ENCODE peak calls at places on chromosomes 7 and 10, in six cellular contexts. R is RWPE2, S is cardiac muscle cell, L is foreskin fibroblast, P is heart right ventricle, K is astrocyte of the cerebellum. B is an unnamed sample.

GRCh38 chr7:42831051-42831952 is 80.6 kb downstream of the C7orf25 start:
- DNase-seq in L (peak), R (no peak), P (peak), K (peak), S (peak), B (no peak)

GRCh38 chr10:132740542-132741066 is 45.3 kb downstream of the NKX6-2 start:
- DNase-seq in P (no peak), L (no peak), S (no peak), K (no peak), R (no peak), B (no peak)

GRCh38 chr7:28517606-28518005 is 105.3 kb downstream of the CREB5 start:
- DNase-seq in S (no peak), R (no peak), P (no peak), L (no peak), K (no peak), B (no peak)

GRCh38 chr7:45975367-45975766 is 54.3 kb upstream of the IGFBP3 start:
- DNase-seq in L (peak), R (no peak), K (no peak), P (no peak), S (no peak), B (no peak)

GRCh38 chr7:101950450-101951119 is 133.2 kb downstream of the CUX1 start:
- DNase-seq in S (peak), P (no peak), K (peak), R (no peak), L (peak), B (no peak)

GRCh38 chr10:126663880-126664279 is 6.6 kb downstream of the C10orf90 start:
- DNase-seq in P (peak), R (no peak), S (peak), L (peak), K (peak), B (no peak)

GRCh38 chr7:155844019-155844453 is 31.8 kb upstream of the SHH start:
- DNase-seq in S (peak), P (no peak), K (no peak), R (peak), L (no peak), B (no peak)

GRCh38 chr7:5699951-5700384 is 81.5 kb downstream of the RNF216 start:
- DNase-seq in R (no peak), S (no peak), K (no peak), L (no peak), P (no peak), B (no peak)

GRCh38 chr7:133641436-133641835 is 388.6 kb downstream of the EXOC4 start:
- DNase-seq in L (no peak), P (no peak), S (no peak), K (no peak), R (no peak), B (no peak)

GRCh38 chr10:120948889-120949382 is 97.8 kb downstream of the WDR11 start:
- DNase-seq in R (no peak), L (peak), K (peak), S (peak), P (peak), B (no peak)

DNA sequence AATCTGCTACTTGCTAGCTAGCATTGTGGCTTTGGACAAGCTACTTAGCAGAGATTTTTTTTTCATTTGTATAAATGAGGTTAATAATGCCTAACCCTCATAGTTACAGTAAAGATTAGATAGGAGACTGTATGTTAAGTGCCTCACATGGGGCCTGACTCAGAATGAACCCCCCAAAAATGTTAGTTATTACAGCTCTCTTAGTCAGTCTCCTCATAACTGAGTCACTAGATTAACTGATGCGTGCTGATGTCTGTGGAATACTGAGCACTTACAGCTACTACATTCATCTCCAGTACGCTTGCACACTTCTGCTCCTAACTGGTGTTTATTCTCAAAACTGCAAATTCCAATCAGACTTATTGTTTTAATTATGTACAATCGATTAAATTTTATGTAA is 315.3 kb downstream of the SNX13 start:
- DNase-seq in P (no peak), R (no peak), S (peak), K (peak), L (peak), B (peak)
- H3K4me3 ChIP-seq in P (no peak), R (no peak), S (no peak), K (no peak), L (no peak), B (no peak)

GRCh38 chr7:48894574-48894973 is 29.8 kb upstream of the CDC14C start:
- DNase-seq in K (no peak), P (no peak), L (no peak), R (no peak), S (no peak), B (no peak)
- TF ChIP-seq CTCF in K (no peak), P (no peak), L (no peak), R (no peak), S (no peak), B (no peak)

GRCh38 chr7:94909023-94909466 is 1.7 kb downstream of the PPP1R9A start:
- DNase-seq in P (no peak), S (no peak), K (no peak), R (no peak), L (no peak), B (no peak)
- H3K4me3 ChIP-seq in P (peak), S (peak), K (peak), R (no peak), L (peak), B (peak)

DNA sequence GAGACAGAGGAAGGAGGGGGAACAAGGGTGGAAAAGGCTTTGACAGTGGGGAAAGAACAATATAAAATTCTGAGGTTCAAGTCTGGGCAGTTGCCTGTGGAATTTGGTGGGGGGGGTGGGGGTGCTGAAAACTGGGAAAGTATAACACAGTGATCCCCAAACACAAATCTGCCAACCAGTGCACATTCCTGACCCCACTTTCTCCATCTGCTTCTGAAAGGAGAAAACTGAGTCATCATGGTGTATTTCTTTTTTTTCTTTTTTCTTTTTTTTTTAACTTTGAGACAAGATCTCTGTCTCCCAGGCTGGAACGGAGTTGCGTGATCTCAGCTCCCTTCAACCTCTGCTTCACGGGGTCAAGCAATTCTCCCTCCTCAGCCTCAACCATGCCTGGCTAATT is 4.4 kb upstream of the ITIH5 start:
- DNase-seq in S (no peak), R (no peak), P (no peak), K (no peak), L (no peak), B (no peak)
- TF ChIP-seq CTCF in S (no peak), R (no peak), P (no peak), K (no peak), L (no peak), B (no peak)

DNA sequence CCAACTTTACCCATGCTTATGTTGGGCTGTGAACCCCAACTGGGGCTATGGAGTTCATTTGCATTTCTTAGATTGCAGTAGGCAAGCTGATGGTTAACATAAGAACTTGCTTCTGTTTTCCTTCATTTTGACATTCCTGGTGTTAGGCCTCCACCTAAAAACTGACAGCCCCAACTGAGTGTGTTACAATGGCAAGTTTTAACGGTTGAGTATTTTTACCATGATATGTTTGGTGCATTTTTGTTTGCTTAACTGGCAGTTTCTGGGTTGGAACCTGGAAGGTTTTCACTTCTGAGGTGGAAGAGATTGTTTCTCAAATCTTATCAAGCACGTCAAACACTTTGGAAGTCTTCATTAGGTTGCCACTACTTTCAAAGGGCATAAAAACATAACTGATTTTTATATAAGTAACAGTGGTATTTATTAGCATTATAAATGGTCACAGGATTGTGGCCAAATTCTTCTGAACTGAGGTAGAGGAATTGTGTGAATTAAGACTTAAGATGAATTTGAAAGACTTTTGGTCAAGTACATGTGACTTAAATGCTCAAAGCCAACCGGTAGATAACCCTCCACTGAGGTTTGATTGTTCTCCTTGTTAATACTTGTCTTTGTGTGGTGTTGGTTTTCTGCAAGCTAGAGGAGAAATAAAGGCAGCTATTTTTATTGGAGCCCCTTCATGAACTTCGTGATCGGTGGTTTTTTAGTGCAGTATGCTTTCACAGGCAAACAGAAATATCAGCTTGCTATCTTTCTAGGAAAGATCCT is 2.8 kb downstream of the BMI1 start:
- DNase-seq in K (no peak), L (no peak), P (no peak), R (no peak), S (no peak), B (no peak)
- H3K4me3 ChIP-seq in K (no peak), L (no peak), P (no peak), R (no peak), S (no peak), B (no peak)

DNA sequence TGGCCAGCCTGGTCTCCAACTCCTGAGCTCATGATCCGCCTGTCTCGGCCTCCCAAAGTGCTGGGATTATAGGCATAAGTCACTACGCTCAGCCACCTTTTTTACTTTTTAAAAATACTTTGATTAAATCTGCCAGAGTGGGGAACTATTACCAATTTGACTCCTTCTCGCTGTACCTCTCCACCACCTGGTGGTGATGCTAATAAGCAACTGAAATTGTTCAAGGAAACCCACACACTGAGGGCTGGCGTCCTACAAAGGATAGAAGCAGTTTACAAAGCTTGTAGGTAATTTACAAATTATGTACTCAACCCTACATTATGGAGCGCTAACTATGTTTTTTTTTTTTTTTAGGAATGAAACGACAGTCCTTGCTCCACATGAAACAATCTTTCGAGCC is 111.1 kb downstream of the CPED1 start:
- DNase-seq in K (no peak), L (no peak), P (no peak), R (no peak), S (no peak), B (no peak)
- TF ChIP-seq CTCF in K (peak), L (no peak), P (no peak), R (peak), S (peak), B (peak)

DNA sequence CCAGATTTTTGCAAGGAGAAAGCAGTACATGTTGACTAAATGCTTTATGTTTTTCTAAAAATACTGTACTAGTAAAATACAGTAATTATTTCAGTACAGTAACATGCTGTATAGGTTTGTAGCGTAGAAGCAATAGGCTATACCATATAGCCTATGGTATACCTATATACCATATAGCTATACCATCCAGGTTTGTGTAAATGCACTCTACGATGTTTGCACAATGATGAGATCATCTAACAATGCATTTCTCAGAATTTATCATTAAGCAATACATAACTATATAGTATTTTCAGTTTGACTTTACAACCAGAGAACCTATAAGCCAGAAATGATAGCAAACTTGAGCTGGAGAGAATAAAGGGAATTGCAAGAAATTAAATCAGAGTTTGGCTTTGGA is 109.7 kb upstream of the DNAJB12 start:
- DNase-seq in K (no peak), R (no peak), L (no peak), S (no peak), P (no peak), B (no peak)
- H3K4me3 ChIP-seq in K (no peak), R (no peak), L (no peak), S (no peak), P (no peak), B (no peak)